ENCODE peak calls at places on chromosomes 6 and 20, in nine cellular contexts. P is astrocyte; I is endodermal cell; C is CD4-positive, alpha-beta memory T cell; H is psoas muscle; U is lung; R is body of pancreas; Q is NT2/D1; F is heart left ventricle. D is an unnamed sample. For H3K9me3, the result is how much of the 10 kb centered on the place peaks cover.

GRCh38 chr20:17394411-17394810 is 136.8 kb downstream of the BFSP1 start:
- DNase-seq in P (no peak), I (no peak), C (no peak), H (no peak), U (no peak), R (no peak), Q (no peak), F (no peak), D (no peak)

GRCh38 chr6:143652840-143653239 is 24.9 kb upstream of the PHACTR2 start:
- DNase-seq in P (no peak), I (no peak), C (no peak), H (no peak), U (no peak), R (peak), Q (no peak), F (no peak), D (no peak)

GRCh38 chr6:151422981-151423380 is 28.9 kb downstream of the RMND1 start:
- DNase-seq in P (no peak), I (no peak), C (no peak), H (no peak), U (no peak), R (no peak), Q (no peak), F (no peak), D (no peak)

GRCh38 chr20:44151621-44152416 is 35.2 kb downstream of the JPH2 start:
- DNase-seq in P (peak), I (no peak), C (no peak), H (no peak), U (no peak), R (no peak), Q (no peak), F (peak), D (no peak)

GRCh38 chr20:61797971-61798411 is 267.7 kb downstream of the TAF4 start:
- DNase-seq in P (no peak), I (no peak), C (no peak), H (no peak), U (no peak), R (no peak), Q (no peak), F (no peak), D (no peak)

GRCh38 chr6:24064106-24064505 is 61.9 kb upstream of the NRSN1 start:
- DNase-seq in P (no peak), I (peak), C (no peak), H (no peak), U (no peak), R (peak), Q (peak), F (no peak), D (peak)

GRCh38 chr6:105519954-105520353 is 117.1 kb upstream of the PREP start:
- DNase-seq in P (no peak), I (no peak), C (no peak), H (no peak), U (no peak), R (no peak), Q (no peak), F (no peak), D (no peak)

GRCh38 chr6:148779142-148779562 is 32.3 kb downstream of the UST start:
- DNase-seq in P (no peak), I (no peak), C (no peak), H (no peak), U (no peak), R (no peak), Q (no peak), F (no peak), D (no peak)

GRCh38 chr6:23535071-23535470 is 590.9 kb upstream of the NRSN1 start:
- DNase-seq in P (no peak), I (no peak), C (no peak), H (no peak), U (no peak), R (no peak), Q (no peak), F (no peak), D (no peak)

GRCh38 chr6:3325210-3325609 is 66.5 kb downstream of the PSMG4 start:
- DNase-seq in P (peak), I (peak), C (no peak), H (no peak), U (no peak), R (peak), Q (no peak), F (no peak), D (no peak)

GRCh38 chr20:41627001-41627400 is 8.8 kb upstream of the CHD6 start:
- DNase-seq in P (no peak), I (no peak), C (no peak), H (no peak), U (no peak), R (no peak), Q (no peak), F (no peak), D (no peak)

GRCh38 chr6:143194095-143194589 is 133.5 kb downstream of the AIG1 start:
- DNase-seq in P (no peak), I (no peak), C (no peak), H (no peak), U (no peak), R (no peak), Q (no peak), F (no peak), D (no peak)

GRCh38 chr20:63055575-63056235 is 48.9 kb upstream of the BHLHE23 start:
- DNase-seq in P (no peak), I (peak), C (no peak), H (no peak), U (no peak), R (no peak), Q (no peak), F (peak), D (no peak)

GRCh38 chr6:87494761-87495422 is 22.1 kb downstream of the SLC35A1 start:
- DNase-seq in P (no peak), I (no peak), C (no peak), H (no peak), U (no peak), R (no peak), Q (no peak), F (no peak), D (peak)

GRCh38 chr20:43560974-43561373 is 2.1 kb downstream of the SGK2 start:
- DNase-seq in P (no peak), I (no peak), C (no peak), H (no peak), U (no peak), R (no peak), Q (no peak), F (no peak), D (no peak)

GRCh38 chr6:109139109-109139508 is 43.8 kb downstream of the CEP57L1 start:
- DNase-seq in P (peak), I (no peak), C (no peak), H (no peak), U (no peak), R (no peak), Q (no peak), F (no peak), D (no peak)

GRCh38 chr6:137266032-137266586 is 46.9 kb upstream of the IFNGR1 start:
- DNase-seq in P (no peak), I (no peak), C (no peak), H (no peak), U (no peak), R (no peak), Q (no peak), F (no peak), D (no peak)

GRCh38 chr6:56324396-56324795 is 77.0 kb upstream of the COL21A1 start:
- DNase-seq in P (no peak), I (no peak), C (no peak), H (no peak), U (no peak), R (no peak), Q (no peak), F (no peak), D (no peak)

GRCh38 chr20:37408930-37409210 is 62.9 kb downstream of the SRC start:
- DNase-seq in P (no peak), I (no peak), C (no peak), H (no peak), U (no peak), R (no peak), Q (no peak), F (no peak), D (no peak)

GRCh38 chr6:11083491-11083890 is 10.1 kb upstream of the SMIM13 start:
- DNase-seq in P (peak), I (no peak), C (no peak), H (no peak), U (no peak), R (no peak), Q (no peak), F (no peak), D (no peak)

GRCh38 chr20:45032276-45032675 is 66.0 kb downstream of the STK4 start:
- DNase-seq in P (no peak), I (no peak), C (no peak), H (no peak), U (no peak), R (no peak), Q (no peak), F (no peak), D (no peak)

GRCh38 chr6:42392871-42393270 is 58.9 kb downstream of the TRERF1 start:
- DNase-seq in P (no peak), I (no peak), C (no peak), H (no peak), U (no peak), R (no peak), Q (no peak), F (no peak), D (no peak)

GRCh38 chr6:93581371-93581770 is 162.0 kb upstream of the EPHA7 start:
- DNase-seq in P (no peak), I (no peak), C (no peak), H (no peak), U (no peak), R (no peak), Q (no peak), F (no peak), D (no peak)

GRCh38 chr6:75244063-75244575 is 518 bp upstream of the COX7A2 start:
- DNase-seq in P (no peak), I (peak), C (no peak), H (no peak), U (no peak), R (no peak), Q (no peak), F (no peak), D (no peak)

GRCh38 chr6:140572129-140572528 is 1197.7 kb upstream of the CITED2 start:
- DNase-seq in P (peak), I (no peak), C (no peak), H (no peak), U (no peak), R (no peak), Q (no peak), F (no peak), D (no peak)

GRCh38 chr20:57698191-57698866 is 11.5 kb downstream of the PMEPA1 start:
- DNase-seq in P (peak), I (no peak), C (no peak), H (no peak), U (no peak), R (no peak), Q (no peak), F (no peak), D (peak)

GRCh38 chr20:38985603-38986170 is 23.5 kb downstream of the DHX35 start:
- DNase-seq in P (peak), I (no peak), C (no peak), H (no peak), U (no peak), R (no peak), Q (no peak), F (no peak), D (no peak)

GRCh38 chr6:164897523-164898094 is 411.8 kb downstream of the C6orf118 start:
- DNase-seq in P (no peak), I (peak), C (no peak), H (no peak), U (no peak), R (no peak), Q (no peak), F (no peak), D (no peak)

GRCh38 chr20:25364180-25364788 is 26.4 kb downstream of the ABHD12 start:
- DNase-seq in P (peak), I (peak), C (no peak), H (no peak), U (no peak), R (no peak), Q (no peak), F (no peak), D (no peak)

GRCh38 chr20:53133134-53133533 is 161.0 kb downstream of the TSHZ2 start:
- DNase-seq in P (peak), I (no peak), C (no peak), H (no peak), U (no peak), R (no peak), Q (no peak), F (no peak), D (no peak)

GRCh38 chr6:16130437-16130891 is 1.6 kb downstream of the MYLIP start:
- DNase-seq in P (no peak), I (no peak), C (no peak), H (no peak), U (no peak), R (peak), Q (no peak), F (no peak), D (no peak)

GRCh38 chr6:76481101-76481500 is 408.6 kb upstream of the IMPG1 start:
- DNase-seq in P (no peak), I (peak), C (no peak), H (no peak), U (no peak), R (no peak), Q (no peak), F (no peak), D (no peak)
- H3K9me3 ChIP-seq in P (under half), I (under half), C (under half), H (under half), U (under half), R (under half), Q (under half), F (under half), D (under half)

DNA sequence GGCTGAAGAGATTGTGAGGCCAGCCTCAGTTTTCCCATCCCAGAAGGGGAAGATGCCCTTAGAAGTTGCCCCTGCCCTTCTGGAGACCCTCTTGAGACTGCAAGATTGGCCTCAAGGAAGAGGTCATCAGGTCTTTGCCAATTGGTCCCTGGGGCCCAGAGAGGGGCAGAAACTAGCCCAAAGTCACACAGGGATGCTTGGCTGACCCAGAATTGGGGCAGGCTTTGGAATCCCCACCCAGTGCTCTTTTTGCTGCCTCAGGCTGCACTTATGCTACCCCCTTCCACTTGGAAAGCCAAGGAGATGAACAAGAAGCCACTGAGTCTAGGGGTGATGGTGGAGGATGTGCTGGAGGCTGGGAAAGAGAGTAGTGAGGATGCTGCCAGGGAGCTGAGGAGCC is 24.9 kb upstream of the FKBP1A start:
- DNase-seq in P (no peak), I (no peak), C (no peak), H (no peak), U (no peak), R (no peak), Q (no peak), F (no peak), D (no peak)
- H3K4me3 ChIP-seq in P (no peak), I (no peak), C (no peak), H (no peak), U (no peak), R (no peak), Q (no peak), F (no peak), D (no peak)

GRCh38 chr6:22330941-22331340 is 34.1 kb upstream of the PRL start:
- DNase-seq in P (no peak), I (no peak), C (no peak), H (no peak), U (no peak), R (no peak), Q (no peak), F (no peak), D (no peak)

GRCh38 chr6:22325481-22325880 is 28.6 kb upstream of the PRL start:
- DNase-seq in P (no peak), I (no peak), C (no peak), H (no peak), U (no peak), R (no peak), Q (no peak), F (no peak), D (no peak)

GRCh38 chr6:22326500-22326899 is 29.7 kb upstream of the PRL start:
- DNase-seq in P (no peak), I (no peak), C (no peak), H (no peak), U (no peak), R (no peak), Q (no peak), F (no peak), D (no peak)

GRCh38 chr6:22327881-22328280 is 31.0 kb upstream of the PRL start:
- DNase-seq in P (no peak), I (no peak), C (no peak), H (no peak), U (no peak), R (no peak), Q (no peak), F (no peak), D (no peak)

DNA sequence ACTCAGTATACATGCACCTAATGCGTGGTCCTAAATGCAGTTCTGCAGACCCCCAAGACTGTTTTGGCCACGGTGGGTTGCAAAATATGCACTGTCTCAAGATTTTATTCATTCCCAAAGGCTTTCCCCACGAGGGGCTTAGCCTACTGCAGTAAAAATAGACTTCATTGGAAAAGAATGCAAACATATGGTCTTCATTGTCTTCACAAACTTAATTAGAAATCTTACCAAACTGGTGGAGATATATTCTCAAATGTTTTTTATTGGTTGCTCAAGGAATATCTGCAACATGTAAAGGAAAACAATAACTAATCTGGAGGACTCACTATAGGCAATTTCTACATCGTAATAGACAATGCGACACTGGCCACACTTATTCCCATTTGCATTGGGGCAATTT is 31.7 kb upstream of the PRL start:
- DNase-seq in P (no peak), I (no peak), C (no peak), H (no peak), U (no peak), R (no peak), Q (no peak), F (no peak), D (no peak)
- H3K9me3 ChIP-seq in P (under half), I (under half), C (under half), H (under half), U (under half), R (under half), Q (under half), F (under half), D (under half)

DNA sequence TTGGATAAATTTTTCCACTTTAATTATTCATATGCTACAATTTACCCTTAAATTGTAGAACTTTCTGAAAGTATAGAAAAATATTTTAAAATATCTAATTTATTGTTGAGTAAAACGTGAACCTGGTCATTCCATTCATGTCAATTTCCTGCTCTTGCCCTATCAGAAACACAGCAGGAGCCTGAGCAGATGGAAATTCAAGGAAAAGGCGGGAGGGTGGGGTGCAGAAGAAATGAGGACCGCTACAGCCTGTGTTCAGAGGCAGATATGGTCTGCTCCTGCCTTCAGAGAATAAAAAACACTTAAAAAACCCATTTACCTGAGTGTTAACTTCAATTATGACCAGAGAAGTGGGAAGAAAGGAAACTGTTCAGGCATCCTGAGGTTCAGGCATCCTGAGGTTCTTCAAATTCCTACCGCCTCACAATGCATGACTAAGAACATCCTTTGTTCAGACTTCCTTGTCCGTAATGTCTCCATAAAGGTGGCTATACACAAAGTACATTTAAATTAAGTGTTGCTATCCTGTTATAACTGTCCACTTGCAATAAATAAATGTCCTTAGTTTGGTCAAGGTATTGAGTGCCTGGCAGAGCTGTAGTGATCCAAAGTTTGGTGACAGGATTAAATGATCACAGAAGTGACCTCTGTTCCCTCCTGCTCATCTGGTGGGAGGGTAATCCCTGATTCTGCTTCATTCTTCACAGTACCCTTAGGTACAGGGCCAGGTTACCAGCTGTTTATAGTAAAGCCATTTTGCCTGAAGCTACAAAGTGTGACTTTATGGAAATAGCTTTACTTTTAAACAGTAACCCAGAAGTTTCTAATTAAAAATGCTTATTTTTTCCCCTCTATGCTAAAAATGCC is 109.1 kb downstream of the MAN1A1 start:
- DNase-seq in P (peak), I (peak), C (no peak), H (no peak), U (no peak), R (no peak), Q (peak), F (no peak), D (no peak)
- H3K4me3 ChIP-seq in P (no peak), I (no peak), C (no peak), H (no peak), U (no peak), R (no peak), Q (no peak), F (no peak), D (no peak)

GRCh38 chr6:121242386-121242785 is 91.9 kb downstream of the TBC1D32 start:
- DNase-seq in P (no peak), I (no peak), C (no peak), H (no peak), U (no peak), R (no peak), Q (no peak), F (no peak), D (no peak)

GRCh38 chr6:121247386-121247785 is 86.9 kb downstream of the TBC1D32 start:
- DNase-seq in P (peak), I (no peak), C (no peak), H (no peak), U (no peak), R (no peak), Q (no peak), F (no peak), D (no peak)
- H3K9me3 ChIP-seq in P (under half), I (under half), C (under half), H (under half), U (under half), R (under half), Q (under half), F (under half), D (under half)

DNA sequence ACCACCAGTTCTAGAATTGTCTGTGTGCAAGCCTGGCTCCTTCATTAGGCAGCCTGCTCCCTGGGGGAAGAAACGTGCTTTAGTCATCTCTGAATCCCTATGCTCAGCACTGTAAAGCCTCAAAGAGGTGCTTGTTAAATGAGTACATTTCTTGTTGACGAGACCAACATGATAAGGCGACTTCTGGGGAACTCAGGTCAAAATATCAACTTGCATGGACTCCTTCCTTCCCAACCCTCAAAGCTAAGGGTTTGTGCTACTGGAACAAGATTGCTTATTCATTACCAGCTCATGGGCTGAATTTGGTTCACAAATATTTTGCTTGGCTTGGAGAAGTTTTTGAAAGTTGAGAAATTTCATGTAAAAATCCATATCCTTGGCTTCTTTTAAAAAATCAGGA is 10.6 kb downstream of the KCNG1 start:
- DNase-seq in P (no peak), I (no peak), C (no peak), H (no peak), U (no peak), R (no peak), Q (no peak), F (no peak), D (no peak)
- H3K4me3 ChIP-seq in P (no peak), I (no peak), C (no peak), H (no peak), U (no peak), R (no peak), Q (no peak), F (no peak), D (no peak)

GRCh38 chr6:168603234-168603633 is 162.2 kb downstream of the SMOC2 start:
- DNase-seq in P (no peak), I (no peak), C (no peak), H (no peak), U (no peak), R (no peak), Q (no peak), F (no peak), D (no peak)
- H3K9me3 ChIP-seq in P (under half), I (under half), C (under half), H (under half), U (under half), R (under half), Q (under half), F (under half), D (under half)